ENCODE peak calls at places on chromosomes 7 and 10, in eight cellular contexts. One of them, this sample, is unnamed.

GRCh38 chr10:26085549-26085948 is 131.0 kb upstream of the GAD2 start:
- DNase-seq in H9: peak; percentile 69
- DNase-seq in HFFc6: no peak
- DNase-seq in GM13977: no peak
- DNase-seq in pancreas: no peak
- DNase-seq in gastrocnemius medialis: no peak
- DNase-seq in ovary: no peak
- DNase-seq in mammary epithelial cell: no peak
- DNase-seq in this sample: no peak

GRCh38 chr10:21976280-21976679 is 27.2 kb downstream of the DNAJC1 start:
- DNase-seq in H9: no peak
- DNase-seq in HFFc6: no peak
- DNase-seq in GM13977: no peak
- DNase-seq in pancreas: no peak
- DNase-seq in gastrocnemius medialis: no peak
- DNase-seq in ovary: no peak
- DNase-seq in mammary epithelial cell: no peak
- DNase-seq in this sample: no peak

GRCh38 chr7:36683695-36684357 is 40.5 kb downstream of the AOAH start:
- DNase-seq in H9: no peak
- DNase-seq in HFFc6: no peak
- DNase-seq in GM13977: no peak
- DNase-seq in pancreas: no peak
- DNase-seq in gastrocnemius medialis: no peak
- DNase-seq in ovary: no peak
- DNase-seq in mammary epithelial cell: peak; percentile 98
- DNase-seq in this sample: peak; percentile 33

GRCh38 chr7:157337316-157338149 is 729 bp downstream of the DNAJB6 start:
- DNase-seq in H9: no peak
- DNase-seq in HFFc6: peak; percentile 47
- DNase-seq in GM13977: peak; percentile 86
- DNase-seq in pancreas: peak; percentile 84
- DNase-seq in gastrocnemius medialis: peak; percentile 53
- DNase-seq in ovary: peak; percentile 60
- DNase-seq in mammary epithelial cell: peak; percentile 53
- DNase-seq in this sample: peak; percentile 79

GRCh38 chr7:91941450-91941849 is 788 bp downstream of the AKAP9 start:
- DNase-seq in H9: peak; percentile 31
- DNase-seq in HFFc6: peak; percentile 17
- DNase-seq in GM13977: peak; percentile 29
- DNase-seq in pancreas: no peak
- DNase-seq in gastrocnemius medialis: peak; percentile 75
- DNase-seq in ovary: no peak
- DNase-seq in mammary epithelial cell: peak; percentile 44
- DNase-seq in this sample: peak; percentile 69

GRCh38 chr7:15309891-15310290 is 251.9 kb downstream of the AGMO start:
- DNase-seq in H9: no peak
- DNase-seq in HFFc6: peak; percentile 8
- DNase-seq in GM13977: no peak
- DNase-seq in pancreas: no peak
- DNase-seq in gastrocnemius medialis: no peak
- DNase-seq in ovary: no peak
- DNase-seq in mammary epithelial cell: peak; percentile 6
- DNase-seq in this sample: no peak

GRCh38 chr10:33237736-33238624 is 96.5 kb downstream of the NRP1 start:
- DNase-seq in H9: no peak
- DNase-seq in HFFc6: peak; percentile 95
- DNase-seq in GM13977: no peak
- DNase-seq in pancreas: no peak
- DNase-seq in gastrocnemius medialis: no peak
- DNase-seq in ovary: no peak
- DNase-seq in mammary epithelial cell: peak; percentile 95
- DNase-seq in this sample: no peak

GRCh38 chr7:1537631-1538412 is 7.3 kb downstream of the MAFK start:
- DNase-seq in H9: no peak
- DNase-seq in HFFc6: peak; percentile 96
- DNase-seq in GM13977: no peak
- DNase-seq in pancreas: peak; percentile 96
- DNase-seq in gastrocnemius medialis: peak; percentile 84
- DNase-seq in ovary: peak; percentile 99
- DNase-seq in mammary epithelial cell: peak; percentile 48
- DNase-seq in this sample: peak; percentile 26

GRCh38 chr7:44068054-44068453 is 2.7 kb upstream of the PGAM2 start:
- DNase-seq in H9: no peak
- DNase-seq in HFFc6: no peak
- DNase-seq in GM13977: no peak
- DNase-seq in pancreas: peak; percentile 52
- DNase-seq in gastrocnemius medialis: peak; percentile 59
- DNase-seq in ovary: no peak
- DNase-seq in mammary epithelial cell: no peak
- DNase-seq in this sample: no peak

GRCh38 chr7:124667312-124667711 is 98.3 kb downstream of the GPR37 start:
- DNase-seq in H9: no peak
- DNase-seq in HFFc6: no peak
- DNase-seq in GM13977: no peak
- DNase-seq in pancreas: no peak
- DNase-seq in gastrocnemius medialis: no peak
- DNase-seq in ovary: no peak
- DNase-seq in mammary epithelial cell: no peak
- DNase-seq in this sample: no peak

GRCh38 chr10:35822316-35822715 is 180.2 kb upstream of the FZD8 start:
- DNase-seq in H9: peak; percentile 84
- DNase-seq in HFFc6: peak; percentile 20
- DNase-seq in GM13977: no peak
- DNase-seq in pancreas: peak; percentile 63
- DNase-seq in gastrocnemius medialis: peak; percentile 78
- DNase-seq in ovary: peak; percentile 51
- DNase-seq in mammary epithelial cell: peak; percentile 77
- DNase-seq in this sample: no peak
- TF ChIP-seq CTCF in H9: peak; percentile 61
- TF ChIP-seq CTCF in HFFc6: peak; percentile 32
- TF ChIP-seq CTCF in GM13977: no peak
- TF ChIP-seq CTCF in pancreas: no peak
- TF ChIP-seq CTCF in gastrocnemius medialis: peak; percentile 14
- TF ChIP-seq CTCF in ovary: no peak
- TF ChIP-seq CTCF in mammary epithelial cell: peak; percentile 74
- TF ChIP-seq CTCF in this sample: no peak

DNA sequence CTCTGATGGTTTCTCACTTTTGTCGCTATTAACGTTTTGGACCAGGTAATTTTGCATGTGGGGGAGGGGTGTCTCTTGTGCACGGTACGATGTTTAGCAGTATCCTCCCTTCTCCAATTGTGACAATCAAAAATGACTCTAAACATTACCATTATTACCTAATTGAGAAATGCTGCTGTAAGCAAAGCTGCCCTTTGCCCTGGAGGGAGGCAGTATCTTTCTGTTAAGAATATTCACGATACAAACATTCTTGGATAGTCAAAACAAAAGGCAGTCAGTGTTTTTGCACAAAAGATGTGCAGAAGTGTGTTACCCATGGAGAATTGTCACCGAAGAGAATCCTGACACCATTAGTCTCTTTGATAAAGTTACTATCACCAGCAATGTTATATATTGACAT is 9.6 kb downstream of the MALSU1 start:
- DNase-seq in H9: no peak
- DNase-seq in HFFc6: no peak
- DNase-seq in GM13977: no peak
- DNase-seq in pancreas: no peak
- DNase-seq in gastrocnemius medialis: no peak
- DNase-seq in ovary: no peak
- DNase-seq in mammary epithelial cell: no peak
- DNase-seq in this sample: no peak
- TF ChIP-seq CTCF in H9: no peak
- TF ChIP-seq CTCF in HFFc6: no peak
- TF ChIP-seq CTCF in GM13977: no peak
- TF ChIP-seq CTCF in pancreas: no peak
- TF ChIP-seq CTCF in gastrocnemius medialis: no peak
- TF ChIP-seq CTCF in ovary: no peak
- TF ChIP-seq CTCF in mammary epithelial cell: no peak
- TF ChIP-seq CTCF in this sample: no peak

GRCh38 chr7:22296916-22297315 is 60.0 kb downstream of the RAPGEF5 start:
- DNase-seq in H9: no peak
- DNase-seq in HFFc6: peak; percentile 19
- DNase-seq in GM13977: no peak
- DNase-seq in pancreas: no peak
- DNase-seq in gastrocnemius medialis: no peak
- DNase-seq in ovary: no peak
- DNase-seq in mammary epithelial cell: no peak
- DNase-seq in this sample: no peak
- TF ChIP-seq CTCF in H9: peak; percentile 25
- TF ChIP-seq CTCF in HFFc6: peak; percentile 67
- TF ChIP-seq CTCF in GM13977: no peak
- TF ChIP-seq CTCF in pancreas: no peak
- TF ChIP-seq CTCF in gastrocnemius medialis: no peak
- TF ChIP-seq CTCF in ovary: no peak
- TF ChIP-seq CTCF in mammary epithelial cell: peak; percentile 47
- TF ChIP-seq CTCF in this sample: no peak

GRCh38 chr7:18317956-18318355 is 177.6 kb upstream of the HDAC9 start:
- DNase-seq in H9: no peak
- DNase-seq in HFFc6: no peak
- DNase-seq in GM13977: no peak
- DNase-seq in pancreas: no peak
- DNase-seq in gastrocnemius medialis: no peak
- DNase-seq in ovary: no peak
- DNase-seq in mammary epithelial cell: no peak
- DNase-seq in this sample: no peak
- TF ChIP-seq CTCF in H9: no peak
- TF ChIP-seq CTCF in HFFc6: no peak
- TF ChIP-seq CTCF in GM13977: no peak
- TF ChIP-seq CTCF in pancreas: no peak
- TF ChIP-seq CTCF in gastrocnemius medialis: no peak
- TF ChIP-seq CTCF in ovary: no peak
- TF ChIP-seq CTCF in mammary epithelial cell: no peak
- TF ChIP-seq CTCF in this sample: no peak

GRCh38 chr10:100183482-100183881 is 2.3 kb downstream of the ERLIN1 start:
- DNase-seq in H9: no peak
- DNase-seq in HFFc6: no peak
- DNase-seq in GM13977: no peak
- DNase-seq in pancreas: no peak
- DNase-seq in gastrocnemius medialis: no peak
- DNase-seq in ovary: no peak
- DNase-seq in mammary epithelial cell: peak; percentile 58
- DNase-seq in this sample: no peak

GRCh38 chr10:100184426-100185219 is 1.2 kb downstream of the ERLIN1 start:
- DNase-seq in H9: no peak
- DNase-seq in HFFc6: peak; percentile 17
- DNase-seq in GM13977: peak; percentile 41
- DNase-seq in pancreas: no peak
- DNase-seq in gastrocnemius medialis: no peak
- DNase-seq in ovary: no peak
- DNase-seq in mammary epithelial cell: peak; percentile 8
- DNase-seq in this sample: peak; percentile 33

GRCh38 chr10:100186813-100187212 is 984 bp upstream of the ERLIN1 start:
- DNase-seq in H9: no peak
- DNase-seq in HFFc6: no peak
- DNase-seq in GM13977: no peak
- DNase-seq in pancreas: peak; percentile 49
- DNase-seq in gastrocnemius medialis: no peak
- DNase-seq in ovary: no peak
- DNase-seq in mammary epithelial cell: no peak
- DNase-seq in this sample: peak; percentile 46

GRCh38 chr10:100186253-100186780 is 488 bp upstream of the ERLIN1 start:
- DNase-seq in H9: no peak
- DNase-seq in HFFc6: no peak
- DNase-seq in GM13977: no peak
- DNase-seq in pancreas: no peak
- DNase-seq in gastrocnemius medialis: peak; percentile 25
- DNase-seq in ovary: peak; percentile 38
- DNase-seq in mammary epithelial cell: no peak
- DNase-seq in this sample: no peak

DNA sequence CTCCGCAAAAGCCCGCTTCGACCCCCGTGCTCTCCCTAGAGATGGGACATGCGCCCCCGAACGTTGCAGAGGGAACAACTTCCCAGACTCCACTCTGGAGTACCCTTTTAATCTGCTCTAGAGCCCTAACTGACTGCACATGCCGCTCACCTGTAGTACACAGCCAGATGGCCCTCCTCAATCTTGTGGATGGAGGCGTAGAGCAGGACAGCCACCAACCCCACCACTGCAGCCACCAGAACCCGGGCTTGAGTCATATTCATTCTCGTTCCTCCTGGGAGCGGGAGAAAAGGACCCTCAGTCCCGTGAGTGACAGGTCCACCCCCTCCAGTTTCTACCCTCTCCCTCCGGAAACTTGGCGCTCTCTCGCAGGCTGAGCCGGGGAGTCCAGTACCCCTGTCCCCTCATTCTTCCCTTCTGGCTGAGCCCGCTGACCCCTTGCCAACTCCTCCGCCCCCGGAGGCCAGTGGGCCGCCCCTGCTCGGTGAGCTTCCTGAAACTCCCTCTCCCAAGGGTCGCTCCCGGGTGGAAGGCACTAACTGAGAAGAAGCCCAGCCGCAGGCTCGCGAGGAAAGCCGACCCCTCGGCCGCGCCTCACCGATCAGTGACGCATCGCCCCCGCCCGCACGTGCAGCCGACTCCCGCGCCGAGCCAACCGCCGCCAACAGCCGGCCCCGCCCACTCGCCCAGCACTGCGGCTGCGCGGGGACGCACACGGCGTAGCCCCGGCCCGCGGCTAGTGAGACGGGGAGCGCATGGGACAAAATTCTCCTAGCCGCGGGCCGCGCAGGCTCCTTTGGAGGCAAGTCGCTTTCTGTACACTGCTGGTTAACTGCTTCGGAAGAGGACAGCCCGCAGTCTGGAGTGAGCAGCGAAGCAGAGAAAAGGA is at the start of gene ERLIN1:
- DNase-seq in H9: peak; percentile 93
- DNase-seq in HFFc6: peak; percentile 87
- DNase-seq in GM13977: peak; percentile 93
- DNase-seq in pancreas: peak; percentile 96
- DNase-seq in gastrocnemius medialis: peak; percentile 88
- DNase-seq in ovary: peak; percentile 93
- DNase-seq in mammary epithelial cell: peak; percentile 90
- DNase-seq in this sample: peak; percentile 95
- TF ChIP-seq CTCF in H9: no peak
- TF ChIP-seq CTCF in HFFc6: no peak
- TF ChIP-seq CTCF in GM13977: no peak
- TF ChIP-seq CTCF in pancreas: no peak
- TF ChIP-seq CTCF in gastrocnemius medialis: no peak
- TF ChIP-seq CTCF in ovary: no peak
- TF ChIP-seq CTCF in mammary epithelial cell: no peak
- TF ChIP-seq CTCF in this sample: no peak

GRCh38 chr10:63901228-63901627 is 380.0 kb downstream of the REEP3 start:
- DNase-seq in H9: peak; percentile 50
- DNase-seq in HFFc6: no peak
- DNase-seq in GM13977: no peak
- DNase-seq in pancreas: no peak
- DNase-seq in gastrocnemius medialis: no peak
- DNase-seq in ovary: no peak
- DNase-seq in mammary epithelial cell: no peak
- DNase-seq in this sample: no peak
- TF ChIP-seq CTCF in H9: peak; percentile 75
- TF ChIP-seq CTCF in HFFc6: peak; percentile 48
- TF ChIP-seq CTCF in GM13977: peak; percentile 54
- TF ChIP-seq CTCF in pancreas: no peak
- TF ChIP-seq CTCF in gastrocnemius medialis: no peak
- TF ChIP-seq CTCF in ovary: no peak
- TF ChIP-seq CTCF in mammary epithelial cell: peak; percentile 32
- TF ChIP-seq CTCF in this sample: peak; percentile 48

DNA sequence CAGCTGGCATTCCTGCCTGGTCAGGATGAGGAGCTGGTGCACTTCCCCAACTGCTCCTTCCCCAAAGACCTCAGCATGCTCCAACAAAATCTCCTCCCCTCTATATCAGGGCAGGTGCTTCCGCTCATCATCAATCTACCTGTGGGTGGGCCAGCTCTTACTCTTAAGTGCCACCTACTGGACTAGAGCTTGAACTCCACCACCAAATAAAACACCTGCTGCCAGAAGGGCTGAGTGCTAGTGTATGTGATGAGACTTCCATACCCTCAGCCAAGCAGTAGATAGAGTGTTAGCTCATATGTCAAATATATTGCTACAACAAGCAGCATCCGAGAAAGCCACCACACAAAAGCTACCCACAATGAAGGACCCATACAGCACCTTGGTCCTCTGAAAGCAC is 264.3 kb downstream of the RNLS start:
- DNase-seq in H9: peak; percentile 54
- DNase-seq in HFFc6: no peak
- DNase-seq in GM13977: no peak
- DNase-seq in pancreas: no peak
- DNase-seq in gastrocnemius medialis: no peak
- DNase-seq in ovary: no peak
- DNase-seq in mammary epithelial cell: peak; percentile 15
- DNase-seq in this sample: peak; percentile 7
- TF ChIP-seq CTCF in H9: peak; percentile 67
- TF ChIP-seq CTCF in HFFc6: peak; percentile 61
- TF ChIP-seq CTCF in GM13977: peak; percentile 36
- TF ChIP-seq CTCF in pancreas: no peak
- TF ChIP-seq CTCF in gastrocnemius medialis: no peak
- TF ChIP-seq CTCF in ovary: no peak
- TF ChIP-seq CTCF in mammary epithelial cell: peak; percentile 47
- TF ChIP-seq CTCF in this sample: peak; percentile 49

This sample was measured in activated CD8-positive, alpha-beta T cell treated with anti-CD3 and anti-CD28 coated beads for 36 hours.